ENCODE peak calls at places on chromosome 1, in eight cellular contexts. Z, N, H, W, I, A, Q and D are unnamed samples.

GRCh38 chr1:167221126-167221803 is 579 bp downstream of the POU2F1 start:
- DNase-seq in Q (no peak), H (no peak), Z (no peak), A (no peak), N (peak; percentile 56), I (no peak), W (no peak), D (peak; percentile 25)

GRCh38 chr1:203428981-203429599 is 46.5 kb upstream of the PRELP start:
- DNase-seq in H (no peak), A (no peak), I (peak; percentile 51), Z (no peak), W (no peak), N (no peak), Q (no peak), D (peak; percentile 88)

GRCh38 chr1:177959793-177960515 is 9.9 kb downstream of the SEC16B start:
- DNase-seq in H (peak; percentile 14), Z (no peak), N (no peak), W (peak; percentile 59), A (peak; percentile 60), Q (no peak), I (no peak), D (no peak)

GRCh38 chr1:18541046-18541795 is 60.5 kb downstream of the KLHDC7A start:
- DNase-seq in H (no peak), A (no peak), Q (no peak), N (no peak), W (no peak), Z (no peak), I (no peak), D (no peak)

GRCh38 chr1:156893048-156893953 is at the start of gene PEAR1:
- DNase-seq in H (no peak), I (no peak), Q (no peak), Z (peak; percentile 78), W (no peak), N (no peak), A (peak; percentile 62), D (no peak)

GRCh38 chr1:147651466-147651865 is 18.9 kb downstream of the ACP6 start:
- DNase-seq in Q (no peak), Z (no peak), W (no peak), I (no peak), H (no peak), A (no peak), N (no peak), D (no peak)

GRCh38 chr1:201686709-201687455 is 142.1 kb upstream of the IPO9 start:
- DNase-seq in Q (no peak), N (no peak), W (no peak), A (no peak), H (peak; percentile 34), Z (no peak), I (peak; percentile 81), D (peak; percentile 40)

GRCh38 chr1:180911640-180912161 is 996 bp upstream of the KIAA1614 start:
- DNase-seq in N (no peak), I (no peak), Z (no peak), A (peak; percentile 58), W (peak; percentile 55), Q (no peak), H (no peak), D (no peak)

GRCh38 chr1:33074193-33074945 is 6.6 kb upstream of the AZIN2 start:
- DNase-seq in H (no peak), W (no peak), N (no peak), Z (no peak), A (no peak), I (no peak), Q (no peak), D (no peak)

GRCh38 chr1:61450454-61451213 is 274.3 kb downstream of the TM2D1 start:
- DNase-seq in W (peak; percentile 56), N (no peak), Q (no peak), H (peak; percentile 59), A (no peak), Z (peak; percentile 65), I (no peak), D (no peak)

GRCh38 chr1:30321216-30321910 is 402.0 kb downstream of the MATN1 start:
- DNase-seq in I (peak; percentile 11), H (no peak), A (no peak), Z (no peak), Q (no peak), N (no peak), W (no peak), D (no peak)

GRCh38 chr1:244074559-244075171 is 23.6 kb downstream of the ZBTB18 start:
- DNase-seq in I (no peak), A (no peak), N (peak; percentile 86), Z (no peak), W (no peak), H (no peak), Q (no peak), D (no peak)

GRCh38 chr1:77687519-77687906 is 5.1 kb upstream of the ZZZ3 start:
- DNase-seq in W (peak; percentile 15), N (peak; percentile 26), I (no peak), H (peak; percentile 45), A (no peak), Z (peak; percentile 40), Q (peak; percentile 56), D (no peak)